ENCODE peak calls at places on chromosome 1, in nine cellular contexts. Y is mesothelial cell of epicardium; E is AG09319; P is EL; Z is stimulated activated CD4-positive, alpha-beta T cell treated with anti-CD3 and anti-CD28 coated beads, Interleukin-4, amount 100 ng/mL, for 48 hours; F is right cardiac atrium; X is left colon; L is endothelial cell of umbilical vein; T is activated naive CD4-positive, alpha-beta T cell treated with anti-CD3 and anti-CD28 coated beads, Interleukin-2, amount 50 U/mL, for 72 hours. A is an unnamed sample.

GRCh38 chr1:41611068-41611931 is 126.8 kb upstream of the EDN2 start:
- DNase-seq in Y (no peak), E (no peak), P (no peak), Z (no peak), F (no peak), X (no peak), L (no peak), T (no peak), A (no peak)

GRCh38 chr1:241074507-241074906 is 282.5 kb downstream of the RGS7 start:
- DNase-seq in Y (no peak), E (no peak), P (peak; percentile 16), Z (no peak), F (no peak), X (no peak), L (no peak), T (no peak), A (no peak)

GRCh38 chr1:150601540-150601939 is 22.1 kb upstream of the MCL1 start:
- DNase-seq in Y (no peak), E (no peak), P (no peak), Z (no peak), F (no peak), X (no peak), L (no peak), T (no peak), A (no peak)

GRCh38 chr1:206738370-206739366 is 31.9 kb upstream of the IL19 start:
- DNase-seq in Y (no peak), E (no peak), P (peak; percentile 26), Z (no peak), F (no peak), X (no peak), L (no peak), T (no peak), A (no peak)

GRCh38 chr1:199101635-199102034 is 462.8 kb downstream of the PTPRC start:
- DNase-seq in Y (no peak), E (no peak), P (no peak), Z (no peak), F (no peak), X (no peak), L (no peak), T (no peak), A (no peak)

GRCh38 chr1:12143631-12144155 is 23.1 kb upstream of the TNFRSF1B start:
- DNase-seq in Y (no peak), E (peak; percentile 93), P (peak; percentile 99), Z (no peak), F (peak; percentile 90), X (peak; percentile 73), L (peak; percentile 75), T (peak; percentile 75), A (peak; percentile 90)

GRCh38 chr1:192620096-192620495 is 15.9 kb upstream of the RGS13 start:
- DNase-seq in Y (no peak), E (no peak), P (no peak), Z (no peak), F (no peak), X (no peak), L (no peak), T (no peak), A (no peak)

GRCh38 chr1:76198452-76198851 is 123.9 kb downstream of the ST6GALNAC3 start:
- DNase-seq in Y (no peak), E (no peak), P (no peak), Z (no peak), F (no peak), X (no peak), L (no peak), T (no peak), A (no peak)

A was measured in HS-27A.